ENCODE peak calls at places on chromosomes 3 and 15, in five cellular contexts. One of them, this sample, is unnamed.

GRCh38 chr3:156174229-156174847 is 54.0 kb downstream of the KCNAB1 start:
- DNase-seq in K562: no peak
- DNase-seq in GM12878: no peak
- DNase-seq in IMR-90: peak
- DNase-seq in A549: no peak
- DNase-seq in this sample: peak

GRCh38 chr15:38440353-38441129 is 13.4 kb upstream of the FAM98B start:
- DNase-seq in K562: peak
- DNase-seq in IMR-90: peak
- DNase-seq in GM12878: peak
- DNase-seq in A549: peak
- DNase-seq in this sample: peak

GRCh38 chr3:66497288-66497972 is 3.4 kb downstream of the LRIG1 start:
- DNase-seq in A549: no peak
- DNase-seq in GM12878: no peak
- DNase-seq in K562: no peak
- DNase-seq in IMR-90: no peak
- DNase-seq in this sample: no peak

GRCh38 chr3:191355406-191355805 is 25.1 kb upstream of the UTS2B start:
- DNase-seq in IMR-90: no peak
- DNase-seq in A549: no peak
- DNase-seq in GM12878: peak
- DNase-seq in K562: no peak
- DNase-seq in this sample: no peak

GRCh38 chr3:57659810-57660439 is 33.0 kb downstream of the DENND6A start:
- DNase-seq in IMR-90: no peak
- DNase-seq in K562: no peak
- DNase-seq in A549: no peak
- DNase-seq in GM12878: no peak
- DNase-seq in this sample: no peak

GRCh38 chr3:100401674-100402036 is 316 bp downstream of the LNP1 start:
- DNase-seq in GM12878: no peak
- DNase-seq in K562: no peak
- DNase-seq in A549: no peak
- DNase-seq in IMR-90: peak
- DNase-seq in this sample: peak

GRCh38 chr3:134886991-134887390 is 91.9 kb downstream of the EPHB1 start:
- DNase-seq in GM12878: no peak
- DNase-seq in K562: no peak
- DNase-seq in A549: no peak
- DNase-seq in IMR-90: no peak
- DNase-seq in this sample: no peak

GRCh38 chr3:79737530-79737929 is 30.3 kb downstream of the ROBO1 start:
- DNase-seq in IMR-90: no peak
- DNase-seq in K562: no peak
- DNase-seq in A549: no peak
- DNase-seq in GM12878: no peak
- DNase-seq in this sample: no peak

GRCh38 chr15:65172531-65172930 is 12.6 kb downstream of the CLPX start:
- DNase-seq in IMR-90: no peak
- DNase-seq in A549: no peak
- DNase-seq in K562: no peak
- DNase-seq in GM12878: no peak
- DNase-seq in this sample: no peak

GRCh38 chr3:16467368-16467767 is 46.1 kb downstream of the RFTN1 start:
- DNase-seq in K562: no peak
- DNase-seq in IMR-90: no peak
- DNase-seq in A549: no peak
- DNase-seq in GM12878: peak
- DNase-seq in this sample: no peak

GRCh38 chr3:18445421-18446066 is 20.4 kb upstream of the SATB1 start:
- DNase-seq in GM12878: no peak
- DNase-seq in A549: no peak
- DNase-seq in IMR-90: no peak
- DNase-seq in K562: no peak
- DNase-seq in this sample: peak

GRCh38 chr15:29018406-29018805 is 132.6 kb downstream of the APBA2 start:
- DNase-seq in K562: no peak
- DNase-seq in IMR-90: no peak
- DNase-seq in A549: no peak
- DNase-seq in GM12878: no peak
- DNase-seq in this sample: no peak

GRCh38 chr3:29644956-29645661 is 364.2 kb downstream of the RBMS3 start:
- DNase-seq in GM12878: no peak
- DNase-seq in A549: no peak
- DNase-seq in IMR-90: no peak
- DNase-seq in K562: no peak
- DNase-seq in this sample: no peak

GRCh38 chr3:162541923-162542322 is 1045.3 kb downstream of the OTOL1 start:
- DNase-seq in K562: no peak
- DNase-seq in GM12878: no peak
- DNase-seq in IMR-90: no peak
- DNase-seq in A549: no peak
- DNase-seq in this sample: no peak

GRCh38 chr3:121989943-121990342 is 32.1 kb downstream of the ILDR1 start:
- DNase-seq in K562: no peak
- DNase-seq in A549: no peak
- DNase-seq in IMR-90: no peak
- DNase-seq in GM12878: no peak
- DNase-seq in this sample: no peak

GRCh38 chr3:188416041-188416440 is 262.1 kb downstream of the LPP start:
- DNase-seq in A549: no peak
- DNase-seq in IMR-90: peak
- DNase-seq in K562: no peak
- DNase-seq in GM12878: no peak
- DNase-seq in this sample: no peak

GRCh38 chr3:182597621-182598041 is 195.7 kb upstream of the ATP11B start:
- DNase-seq in K562: no peak
- DNase-seq in A549: no peak
- DNase-seq in IMR-90: no peak
- DNase-seq in GM12878: no peak
- DNase-seq in this sample: no peak

GRCh38 chr3:117524890-117525289 is 815.3 kb downstream of the TUSC7 start:
- DNase-seq in K562: no peak
- DNase-seq in GM12878: no peak
- DNase-seq in IMR-90: peak
- DNase-seq in A549: no peak
- DNase-seq in this sample: no peak

GRCh38 chr15:81372571-81372970 is 1.4 kb downstream of the TMC3 start:
- DNase-seq in GM12878: no peak
- DNase-seq in K562: no peak
- DNase-seq in A549: no peak
- DNase-seq in IMR-90: no peak
- DNase-seq in this sample: no peak

GRCh38 chr15:63497642-63498100 is 6.7 kb upstream of the USP3 start:
- DNase-seq in IMR-90: no peak
- DNase-seq in GM12878: no peak
- DNase-seq in A549: no peak
- DNase-seq in K562: no peak
- DNase-seq in this sample: no peak

GRCh38 chr15:89356634-89357298 is 22.1 kb upstream of the POLG start:
- DNase-seq in K562: no peak
- DNase-seq in A549: peak
- DNase-seq in IMR-90: no peak
- DNase-seq in GM12878: no peak
- DNase-seq in this sample: peak

GRCh38 chr15:76177491-76178040 is 117.8 kb downstream of the TMEM266 start:
- DNase-seq in K562: no peak
- DNase-seq in IMR-90: peak
- DNase-seq in A549: peak
- DNase-seq in GM12878: no peak
- DNase-seq in this sample: no peak

DNA sequence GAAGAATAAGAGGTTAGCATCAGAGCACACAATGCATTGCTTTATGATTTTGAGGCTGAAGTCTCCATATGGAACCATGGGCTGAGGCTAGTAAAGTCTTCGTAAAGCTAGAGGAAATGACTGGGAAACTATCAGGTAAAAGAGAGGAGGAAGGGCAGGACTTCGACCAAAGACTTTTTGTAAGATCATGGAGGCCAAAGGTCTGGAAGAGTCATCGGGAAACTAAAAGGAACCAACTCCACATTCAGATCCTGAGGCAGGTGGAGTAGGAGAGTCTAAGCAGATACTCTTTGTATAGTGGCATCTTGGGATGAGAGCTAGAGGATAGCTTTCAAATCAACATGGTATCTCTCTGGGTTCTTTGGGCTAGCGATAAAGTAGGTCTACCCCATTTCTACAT is 36.3 kb downstream of the SEMA6D start:
- DNase-seq in GM12878: no peak
- DNase-seq in A549: no peak
- DNase-seq in IMR-90: no peak
- DNase-seq in K562: no peak
- DNase-seq in this sample: no peak
- TF ChIP-seq RCOR1 in GM12878: no peak
- TF ChIP-seq RCOR1 in A549: no peak
- TF ChIP-seq RCOR1 in IMR-90: no peak
- TF ChIP-seq RCOR1 in K562: no peak
- TF ChIP-seq RCOR1 in this sample: no peak

GRCh38 chr3:126886217-126886616 is 96.7 kb upstream of the PLXNA1 start:
- DNase-seq in K562: peak
- DNase-seq in A549: no peak
- DNase-seq in IMR-90: peak
- DNase-seq in GM12878: no peak
- DNase-seq in this sample: peak

GRCh38 chr3:126881861-126882260 is 101.1 kb upstream of the PLXNA1 start:
- DNase-seq in K562: peak
- DNase-seq in GM12878: no peak
- DNase-seq in A549: no peak
- DNase-seq in IMR-90: no peak
- DNase-seq in this sample: no peak

GRCh38 chr3:126880898-126881297 is 102.0 kb upstream of the PLXNA1 start:
- DNase-seq in GM12878: no peak
- DNase-seq in K562: no peak
- DNase-seq in A549: no peak
- DNase-seq in IMR-90: no peak
- DNase-seq in this sample: no peak

GRCh38 chr3:126885425-126885824 is 97.5 kb upstream of the PLXNA1 start:
- DNase-seq in GM12878: no peak
- DNase-seq in IMR-90: no peak
- DNase-seq in A549: no peak
- DNase-seq in K562: no peak
- DNase-seq in this sample: no peak

DNA sequence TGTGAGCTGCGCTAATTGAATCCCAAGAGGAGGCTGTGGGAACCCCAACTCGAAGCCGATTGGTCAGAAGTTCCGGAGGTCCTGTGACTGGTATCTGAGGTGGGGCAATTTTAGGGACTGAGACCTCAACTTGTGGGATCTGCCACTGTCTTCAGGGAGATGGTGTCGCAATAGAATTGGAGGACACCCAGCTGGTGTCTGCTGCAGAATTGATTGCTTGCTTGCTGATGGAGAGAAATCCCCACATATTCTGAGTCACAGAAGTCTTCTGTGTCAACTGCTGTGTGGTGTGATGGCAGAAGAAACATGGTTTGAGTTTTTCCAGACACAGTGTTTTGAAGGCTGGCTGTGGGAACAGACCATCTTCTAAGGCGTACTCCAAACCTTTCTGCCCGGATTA is 99.7 kb upstream of the PLXNA1 start:
- DNase-seq in K562: no peak
- DNase-seq in A549: no peak
- DNase-seq in GM12878: no peak
- DNase-seq in IMR-90: peak
- DNase-seq in this sample: no peak
- TF ChIP-seq RCOR1 in K562: no peak
- TF ChIP-seq RCOR1 in A549: no peak
- TF ChIP-seq RCOR1 in GM12878: no peak
- TF ChIP-seq RCOR1 in IMR-90: no peak
- TF ChIP-seq RCOR1 in this sample: no peak

GRCh38 chr15:41423979-41424659 is 7.2 kb downstream of the RTF1 start:
- DNase-seq in K562: no peak
- DNase-seq in A549: no peak
- DNase-seq in GM12878: peak
- DNase-seq in IMR-90: no peak
- DNase-seq in this sample: no peak

GRCh38 chr15:41435037-41435786 is 18.3 kb downstream of the RTF1 start:
- DNase-seq in A549: no peak
- DNase-seq in GM12878: no peak
- DNase-seq in IMR-90: no peak
- DNase-seq in K562: no peak
- DNase-seq in this sample: no peak

GRCh38 chr15:41424809-41425208 is 7.9 kb downstream of the RTF1 start:
- DNase-seq in K562: no peak
- DNase-seq in IMR-90: no peak
- DNase-seq in A549: no peak
- DNase-seq in GM12878: no peak
- DNase-seq in this sample: no peak

DNA sequence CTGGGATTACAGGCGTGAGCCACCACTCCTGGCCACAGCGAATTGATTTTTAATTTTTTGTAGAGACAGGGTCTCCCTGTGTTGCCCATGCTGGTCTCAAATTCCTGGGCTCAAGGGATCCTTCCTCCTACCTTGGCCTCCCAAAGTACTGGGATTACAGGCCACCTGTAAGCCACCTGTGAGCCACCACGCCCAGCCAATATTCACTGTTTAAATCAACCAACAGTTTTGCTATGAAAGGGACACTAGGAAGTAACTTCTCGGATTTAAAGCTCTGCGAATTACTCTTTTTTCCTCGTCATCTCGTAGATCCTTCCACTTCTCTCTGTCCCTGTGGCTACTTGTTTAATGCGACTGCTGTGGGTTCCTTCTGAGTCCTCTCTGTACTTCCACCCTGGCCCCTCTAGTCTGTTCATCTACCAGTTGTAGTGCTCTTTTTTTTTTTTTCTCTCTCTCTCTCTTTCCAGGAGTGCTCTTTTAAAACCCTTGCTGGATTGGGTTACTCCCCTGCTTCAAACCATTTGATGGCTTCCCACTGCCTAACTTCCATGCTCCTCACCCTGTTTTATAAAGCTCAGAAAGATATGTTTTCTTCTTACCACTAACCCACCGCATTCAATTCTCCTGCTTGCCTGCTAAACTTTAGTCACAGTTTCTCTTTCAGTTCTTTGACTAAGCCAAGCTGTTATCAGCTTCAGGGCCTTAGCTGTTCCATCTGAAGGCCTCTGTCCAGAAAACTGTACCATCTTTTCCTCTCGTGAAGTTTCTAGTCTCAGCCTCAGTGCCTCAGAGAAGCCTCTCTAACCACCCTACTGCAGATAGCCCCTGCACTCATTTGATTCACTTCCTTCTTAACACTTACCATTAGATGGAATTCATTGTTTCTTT is 12.4 kb downstream of the RTF1 start:
- DNase-seq in GM12878: peak
- DNase-seq in K562: no peak
- DNase-seq in A549: no peak
- DNase-seq in IMR-90: peak
- DNase-seq in this sample: no peak
- TF ChIP-seq RCOR1 in GM12878: no peak
- TF ChIP-seq RCOR1 in K562: no peak
- TF ChIP-seq RCOR1 in A549: no peak
- TF ChIP-seq RCOR1 in IMR-90: no peak
- TF ChIP-seq RCOR1 in this sample: no peak

DNA sequence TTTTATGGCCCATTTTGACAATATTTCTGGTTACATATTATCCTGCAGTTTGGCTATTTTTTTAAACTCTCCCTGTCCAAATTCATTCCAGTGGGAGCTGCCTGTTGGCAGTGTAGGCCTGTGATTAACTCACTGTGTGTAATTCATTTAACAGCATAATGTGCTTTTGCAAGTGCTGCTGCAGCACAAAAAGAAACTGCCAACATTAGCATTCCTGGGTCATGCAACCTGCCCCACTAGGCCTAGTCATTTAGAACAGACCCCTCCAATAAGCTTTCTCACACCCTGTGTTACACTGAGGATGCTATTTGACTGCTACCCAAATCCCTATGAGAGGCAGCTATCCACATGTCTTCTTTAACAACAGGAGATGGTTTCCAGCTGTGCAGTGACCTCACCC is 251.2 kb upstream of the UBE2E2 start:
- DNase-seq in GM12878: no peak
- DNase-seq in K562: no peak
- DNase-seq in IMR-90: no peak
- DNase-seq in A549: no peak
- DNase-seq in this sample: no peak
- TF ChIP-seq RCOR1 in GM12878: no peak
- TF ChIP-seq RCOR1 in K562: no peak
- TF ChIP-seq RCOR1 in IMR-90: no peak
- TF ChIP-seq RCOR1 in A549: no peak
- TF ChIP-seq RCOR1 in this sample: no peak